ENCODE peak calls at places on chromosome 20, in eight cellular contexts. V is small intestine, F is OCI-LY7, G is fibroblast of lung, L is neural progenitor cell, I is breast epithelium, R is A549, S is aorta. Z is an unnamed sample.
A peak's percentile ranks its signal among the peaks of the same experiment; 100 is the strongest.

GRCh38 chr20:34215711-34216381 is 25.4 kb upstream of the ASIP start:
- DNase-seq in V (peak; percentile 80), F (no peak), G (peak; percentile 76), L (peak; percentile 93), I (peak; percentile 73), R (peak; percentile 54), S (peak; percentile 96), Z (peak; percentile 0)

GRCh38 chr20:41135187-41135887 is 2.0 kb upstream of the PLCG1 start:
- DNase-seq in V (peak; percentile 63), F (peak; percentile 75), G (no peak), L (peak; percentile 74), I (no peak), R (peak; percentile 72), S (no peak), Z (peak; percentile 52)

GRCh38 chr20:16611832-16612231 is 38.6 kb upstream of the KIF16B start:
- DNase-seq in V (no peak), F (no peak), G (no peak), L (no peak), I (no peak), R (no peak), S (no peak), Z (no peak)

GRCh38 chr20:17966432-17967312 is 1.9 kb downstream of the SNX5 start:
- DNase-seq in V (peak; percentile 50), F (peak; percentile 79), G (peak; percentile 48), L (no peak), I (no peak), R (peak; percentile 64), S (no peak), Z (no peak)

GRCh38 chr20:53154540-53154939 is 182.4 kb downstream of the TSHZ2 start:
- DNase-seq in V (no peak), F (no peak), G (peak; percentile 78), L (no peak), I (no peak), R (no peak), S (no peak), Z (no peak)

GRCh38 chr20:10877345-10877744 is 203.5 kb upstream of the JAG1 start:
- DNase-seq in V (no peak), F (no peak), G (no peak), L (peak; percentile 20), I (no peak), R (no peak), S (peak; percentile 74), Z (no peak)

GRCh38 chr20:9079038-9079731 is 10.3 kb downstream of the PLCB4 start:
- DNase-seq in V (no peak), F (no peak), G (no peak), L (no peak), I (no peak), R (no peak), S (no peak), Z (no peak)

GRCh38 chr20:19784511-19785172 is 26.6 kb downstream of the RIN2 start:
- DNase-seq in V (peak; percentile 78), F (peak; percentile 59), G (peak; percentile 83), L (peak; percentile 81), I (peak; percentile 59), R (peak; percentile 68), S (no peak), Z (peak; percentile 3)

GRCh38 chr20:18272451-18272850 is 15.9 kb upstream of the ZNF133 start:
- DNase-seq in V (peak; percentile 66), F (no peak), G (no peak), L (no peak), I (no peak), R (peak; percentile 25), S (no peak), Z (no peak)

GRCh38 chr20:38426498-38426897 is 8.6 kb downstream of the SNHG17 start:
- DNase-seq in V (no peak), F (no peak), G (no peak), L (no peak), I (no peak), R (no peak), S (no peak), Z (no peak)

GRCh38 chr20:20568604-20569205 is 143.7 kb downstream of the RALGAPA2 start:
- DNase-seq in V (peak; percentile 55), F (peak; percentile 58), G (peak; percentile 28), L (peak; percentile 60), I (no peak), R (peak; percentile 18), S (no peak), Z (no peak)

GRCh38 chr20:49984426-49985153 is 1.8 kb downstream of the SNAI1 start:
- DNase-seq in V (no peak), F (no peak), G (no peak), L (no peak), I (no peak), R (no peak), S (no peak), Z (no peak)
- H3K4me3 ChIP-seq in V (no peak overlapping the region), F (no peak overlapping the region), G (peak overlapping the region; percentile 92), L (no peak overlapping the region), I (peak overlapping the region; percentile 59), R (peak overlapping the region; percentile 69), S (no peak overlapping the region), Z (no peak overlapping the region)

DNA sequence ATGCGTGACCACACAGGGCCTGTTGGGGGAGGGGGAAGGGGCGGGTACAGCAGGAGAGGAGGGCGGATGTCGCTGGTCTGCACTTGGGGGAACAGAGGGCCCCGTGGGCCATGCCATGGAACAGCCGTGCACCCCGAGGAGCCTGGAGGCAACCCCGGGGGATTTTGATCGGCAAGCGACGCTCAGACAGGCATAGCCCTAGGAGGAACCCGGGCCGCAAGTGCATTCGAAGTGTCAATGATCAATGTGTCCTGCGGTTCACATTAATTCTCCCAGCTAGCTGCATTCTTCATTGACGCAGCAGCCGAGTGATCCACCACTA is 772.8 kb upstream of the DEFB115 start:
- DNase-seq in V (no peak), F (no peak), G (no peak), L (no peak), I (no peak), R (no peak), S (no peak), Z (no peak)
- H3K4me1 ChIP-seq in V (no peaks in the 10 kb centered on the region), F (no peaks in the 10 kb centered on the region), G (no peaks in the 10 kb centered on the region), L (no peaks in the 10 kb centered on the region), I (no peaks in the 10 kb centered on the region), R (no peaks in the 10 kb centered on the region), S (no peaks in the 10 kb centered on the region), Z (no peaks in the 10 kb centered on the region)

DNA sequence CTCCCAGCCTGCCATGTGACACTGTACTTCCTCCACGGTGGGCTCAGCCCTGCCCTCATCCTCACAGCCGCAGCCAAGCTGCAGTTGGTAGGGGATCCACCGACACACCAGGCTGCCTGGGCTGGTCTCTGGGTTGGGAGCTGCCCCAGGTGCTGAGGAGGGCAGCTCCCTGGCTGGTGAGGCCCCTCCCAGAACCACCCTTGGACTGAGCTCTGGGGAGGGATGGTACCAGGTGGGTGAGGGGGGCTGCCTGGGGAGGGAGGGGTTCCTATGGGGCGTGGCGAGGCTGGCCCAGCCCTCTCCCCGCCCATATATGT is 183 bp upstream of the TNFRSF6B start:
- DNase-seq in V (peak; percentile 63), F (peak; percentile 20), G (peak; percentile 45), L (peak; percentile 62), I (no peak), R (no peak), S (peak; percentile 75), Z (no peak)
- H3K4me3 ChIP-seq in V (no peak overlapping the region), F (no peak overlapping the region), G (no peak overlapping the region), L (peak overlapping the region; percentile 24), I (peak overlapping the region; percentile 34), R (no peak overlapping the region), S (no peak overlapping the region), Z (no peak overlapping the region)

GRCh38 chr20:51329845-51330244 is 212.7 kb downstream of the NFATC2 start:
- DNase-seq in V (no peak), F (no peak), G (no peak), L (no peak), I (no peak), R (no peak), S (no peak), Z (no peak)

GRCh38 chr20:51333971-51334370 is 208.5 kb downstream of the NFATC2 start:
- DNase-seq in V (no peak), F (no peak), G (no peak), L (no peak), I (no peak), R (no peak), S (no peak), Z (no peak)

GRCh38 chr20:51334609-51335008 is 207.9 kb downstream of the NFATC2 start:
- DNase-seq in V (no peak), F (no peak), G (no peak), L (no peak), I (no peak), R (no peak), S (no peak), Z (no peak)

GRCh38 chr20:51333446-51333845 is 209.1 kb downstream of the NFATC2 start:
- DNase-seq in V (no peak), F (no peak), G (no peak), L (no peak), I (no peak), R (no peak), S (no peak), Z (no peak)

GRCh38 chr20:51331466-51331865 is 211.1 kb downstream of the NFATC2 start:
- DNase-seq in V (no peak), F (no peak), G (peak; percentile 98), L (no peak), I (no peak), R (no peak), S (no peak), Z (no peak)
- H3K4me1 ChIP-seq in V (no peaks in the 10 kb centered on the region), F (no peaks in the 10 kb centered on the region), G (peaks cover 9% of the 10 kb centered on the region), L (no peaks in the 10 kb centered on the region), I (no peaks in the 10 kb centered on the region), R (peaks cover 15% of the 10 kb centered on the region), S (no peaks in the 10 kb centered on the region), Z (no peaks in the 10 kb centered on the region)

DNA sequence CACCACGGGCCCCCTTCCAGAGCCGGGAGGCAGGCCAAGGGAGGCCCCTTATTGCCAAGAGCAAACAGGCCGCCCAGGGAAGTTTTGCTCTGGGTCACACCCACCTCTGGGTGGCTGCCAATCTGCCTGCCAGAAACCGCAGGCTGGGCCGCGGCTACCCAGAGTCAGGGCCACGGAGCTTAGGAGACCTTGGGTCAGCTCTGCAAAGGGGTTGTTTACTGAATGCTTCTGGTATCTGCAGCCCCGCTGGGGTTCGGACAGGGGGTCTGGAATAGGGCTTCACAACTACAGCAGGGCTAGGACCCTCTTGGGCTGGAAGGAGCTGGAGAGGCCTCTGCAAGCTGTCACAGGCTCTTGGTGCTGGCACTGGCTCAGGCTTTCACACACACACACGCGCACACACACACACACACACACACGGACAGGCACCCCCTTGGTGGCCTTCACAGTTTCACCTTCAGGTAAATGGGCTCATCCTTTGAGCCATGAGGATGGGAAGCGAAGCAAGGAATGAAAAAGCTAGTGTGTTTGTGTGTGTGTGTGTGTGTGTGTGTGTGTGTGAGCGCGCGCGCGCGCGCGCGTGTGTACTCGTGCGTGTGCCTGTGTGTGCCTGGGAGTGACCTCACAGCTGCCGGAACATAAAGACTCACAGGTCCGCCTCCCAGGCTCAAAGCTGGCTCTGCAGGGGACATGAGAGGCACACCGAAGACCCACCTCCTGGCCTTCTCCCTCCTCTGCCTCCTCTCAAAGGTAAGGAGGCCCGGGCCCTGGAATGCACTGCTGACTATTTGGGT is at the start of gene CCN5:
- DNase-seq in V (peak; percentile 66), F (no peak), G (peak; percentile 76), L (no peak), I (peak; percentile 85), R (peak; percentile 80), S (peak; percentile 96), Z (no peak)
- H3K4me3 ChIP-seq in V (no peak within 1 kb of the TSS), F (no peak within 1 kb of the TSS), G (no peak within 1 kb of the TSS), L (no peak within 1 kb of the TSS), I (peak within 1 kb of the TSS; percentile 9), R (peak within 1 kb of the TSS; percentile 20), S (peak within 1 kb of the TSS; percentile 11), Z (no peak within 1 kb of the TSS)

Z was measured in effector memory CD4-positive, alpha-beta T cell.